ENCODE peak calls at places on chromosomes 5 and 9, in nine cellular contexts. One of them, this sample, is unnamed.

GRCh38 chr5:87110721-87111120 is 157.0 kb upstream of the RASA1 start:
- DNase-seq in endothelial cell: no peak
- DNase-seq in AG09309: no peak
- DNase-seq in foreskin fibroblast: no peak
- DNase-seq in posterior cingulate gyrus: no peak
- DNase-seq in heart right ventricle: no peak
- DNase-seq in GM04504: no peak
- DNase-seq in adipocyte: no peak
- DNase-seq in pancreas: no peak
- DNase-seq in this sample: no peak

GRCh38 chr9:129697111-129697955 is 31.9 kb downstream of the PRRX2 start:
- DNase-seq in pancreas: no peak
- DNase-seq in AG09309: no peak
- DNase-seq in adipocyte: peak; percentile 95
- DNase-seq in endothelial cell: peak; percentile 39
- DNase-seq in heart right ventricle: peak; percentile 48
- DNase-seq in foreskin fibroblast: peak; percentile 87
- DNase-seq in posterior cingulate gyrus: no peak
- DNase-seq in GM04504: no peak
- DNase-seq in this sample: peak; percentile 68

GRCh38 chr5:151738125-151738848 is 20.1 kb downstream of the ATOX1 start:
- DNase-seq in GM04504: no peak
- DNase-seq in heart right ventricle: no peak
- DNase-seq in foreskin fibroblast: no peak
- DNase-seq in AG09309: no peak
- DNase-seq in pancreas: no peak
- DNase-seq in posterior cingulate gyrus: no peak
- DNase-seq in adipocyte: no peak
- DNase-seq in endothelial cell: no peak
- DNase-seq in this sample: peak; percentile 45

GRCh38 chr9:131744171-131744714 is 4.4 kb upstream of the RAPGEF1 start:
- DNase-seq in AG09309: no peak
- DNase-seq in adipocyte: no peak
- DNase-seq in foreskin fibroblast: no peak
- DNase-seq in heart right ventricle: no peak
- DNase-seq in pancreas: peak; percentile 96
- DNase-seq in posterior cingulate gyrus: no peak
- DNase-seq in GM04504: no peak
- DNase-seq in endothelial cell: no peak
- DNase-seq in this sample: no peak

GRCh38 chr5:145925353-145925752 is 11.0 kb upstream of the SH3RF2 start:
- DNase-seq in AG09309: peak; percentile 88
- DNase-seq in endothelial cell: no peak
- DNase-seq in foreskin fibroblast: peak; percentile 80
- DNase-seq in pancreas: no peak
- DNase-seq in adipocyte: peak; percentile 79
- DNase-seq in GM04504: peak; percentile 84
- DNase-seq in posterior cingulate gyrus: no peak
- DNase-seq in heart right ventricle: no peak
- DNase-seq in this sample: peak; percentile 90

GRCh38 chr9:38081356-38082108 is 12.5 kb upstream of the SHB start:
- DNase-seq in heart right ventricle: no peak
- DNase-seq in endothelial cell: no peak
- DNase-seq in AG09309: no peak
- DNase-seq in posterior cingulate gyrus: no peak
- DNase-seq in pancreas: no peak
- DNase-seq in GM04504: no peak
- DNase-seq in foreskin fibroblast: no peak
- DNase-seq in adipocyte: no peak
- DNase-seq in this sample: no peak

GRCh38 chr9:35481347-35481975 is 8.4 kb upstream of the RUSC2 start:
- DNase-seq in heart right ventricle: peak; percentile 51
- DNase-seq in posterior cingulate gyrus: no peak
- DNase-seq in AG09309: no peak
- DNase-seq in endothelial cell: peak; percentile 44
- DNase-seq in foreskin fibroblast: peak; percentile 57
- DNase-seq in pancreas: peak; percentile 62
- DNase-seq in adipocyte: peak; percentile 71
- DNase-seq in GM04504: no peak
- DNase-seq in this sample: peak; percentile 74

GRCh38 chr9:97382099-97382718 is 29.7 kb upstream of the TDRD7 start:
- DNase-seq in AG09309: no peak
- DNase-seq in endothelial cell: no peak
- DNase-seq in pancreas: no peak
- DNase-seq in GM04504: no peak
- DNase-seq in heart right ventricle: no peak
- DNase-seq in adipocyte: no peak
- DNase-seq in foreskin fibroblast: no peak
- DNase-seq in posterior cingulate gyrus: no peak
- DNase-seq in this sample: no peak

GRCh38 chr5:89178576-89178975 is 295.6 kb upstream of the MEF2C start:
- DNase-seq in AG09309: no peak
- DNase-seq in heart right ventricle: no peak
- DNase-seq in adipocyte: no peak
- DNase-seq in pancreas: no peak
- DNase-seq in GM04504: no peak
- DNase-seq in endothelial cell: no peak
- DNase-seq in posterior cingulate gyrus: no peak
- DNase-seq in foreskin fibroblast: no peak
- DNase-seq in this sample: no peak

GRCh38 chr5:72646467-72646866 is 139.3 kb upstream of the ZNF366 start:
- DNase-seq in foreskin fibroblast: no peak
- DNase-seq in posterior cingulate gyrus: no peak
- DNase-seq in endothelial cell: no peak
- DNase-seq in AG09309: no peak
- DNase-seq in adipocyte: no peak
- DNase-seq in heart right ventricle: no peak
- DNase-seq in pancreas: no peak
- DNase-seq in GM04504: no peak
- DNase-seq in this sample: no peak

GRCh38 chr9:111438576-111439235 is 45.5 kb downstream of the ECPAS start:
- DNase-seq in endothelial cell: no peak
- DNase-seq in heart right ventricle: no peak
- DNase-seq in pancreas: no peak
- DNase-seq in GM04504: no peak
- DNase-seq in posterior cingulate gyrus: no peak
- DNase-seq in AG09309: no peak
- DNase-seq in foreskin fibroblast: no peak
- DNase-seq in adipocyte: peak; percentile 58
- DNase-seq in this sample: peak; percentile 23

GRCh38 chr5:91146221-91146620 is 236.9 kb downstream of the ARRDC3 start:
- DNase-seq in GM04504: no peak
- DNase-seq in foreskin fibroblast: no peak
- DNase-seq in pancreas: no peak
- DNase-seq in posterior cingulate gyrus: no peak
- DNase-seq in adipocyte: peak; percentile 43
- DNase-seq in endothelial cell: no peak
- DNase-seq in heart right ventricle: no peak
- DNase-seq in AG09309: no peak
- DNase-seq in this sample: peak; percentile 57

GRCh38 chr5:159331099-159331973 is 1.0 kb upstream of the IL12B start:
- DNase-seq in AG09309: no peak
- DNase-seq in GM04504: no peak
- DNase-seq in foreskin fibroblast: peak; percentile 18
- DNase-seq in posterior cingulate gyrus: peak; percentile 37
- DNase-seq in heart right ventricle: peak; percentile 56
- DNase-seq in endothelial cell: peak; percentile 72
- DNase-seq in pancreas: peak; percentile 24
- DNase-seq in adipocyte: peak; percentile 72
- DNase-seq in this sample: peak; percentile 25

GRCh38 chr5:112316731-112317130 is 102.3 kb downstream of the EPB41L4A start:
- DNase-seq in posterior cingulate gyrus: no peak
- DNase-seq in heart right ventricle: no peak
- DNase-seq in AG09309: no peak
- DNase-seq in foreskin fibroblast: no peak
- DNase-seq in pancreas: no peak
- DNase-seq in adipocyte: no peak
- DNase-seq in endothelial cell: no peak
- DNase-seq in GM04504: no peak
- DNase-seq in this sample: no peak

GRCh38 chr5:62206150-62206829 is 99.7 kb upstream of the KIF2A start:
- DNase-seq in adipocyte: peak; percentile 15
- DNase-seq in GM04504: no peak
- DNase-seq in posterior cingulate gyrus: no peak
- DNase-seq in pancreas: no peak
- DNase-seq in endothelial cell: peak; percentile 17
- DNase-seq in heart right ventricle: no peak
- DNase-seq in foreskin fibroblast: no peak
- DNase-seq in AG09309: no peak
- DNase-seq in this sample: peak; percentile 8

GRCh38 chr5:109748545-109748944 is 58.8 kb downstream of the MAN2A1 start:
- DNase-seq in posterior cingulate gyrus: no peak
- DNase-seq in adipocyte: no peak
- DNase-seq in AG09309: no peak
- DNase-seq in endothelial cell: no peak
- DNase-seq in GM04504: no peak
- DNase-seq in foreskin fibroblast: no peak
- DNase-seq in heart right ventricle: no peak
- DNase-seq in pancreas: no peak
- DNase-seq in this sample: no peak

GRCh38 chr9:100324594-100325200 is 28.0 kb downstream of the TEX10 start:
- DNase-seq in posterior cingulate gyrus: no peak
- DNase-seq in foreskin fibroblast: no peak
- DNase-seq in pancreas: no peak
- DNase-seq in AG09309: peak; percentile 43
- DNase-seq in GM04504: no peak
- DNase-seq in heart right ventricle: no peak
- DNase-seq in adipocyte: peak; percentile 81
- DNase-seq in endothelial cell: no peak
- DNase-seq in this sample: peak; percentile 67

GRCh38 chr5:89253931-89254330 is 370.9 kb upstream of the MEF2C start:
- DNase-seq in heart right ventricle: no peak
- DNase-seq in foreskin fibroblast: no peak
- DNase-seq in posterior cingulate gyrus: no peak
- DNase-seq in adipocyte: peak; percentile 57
- DNase-seq in AG09309: no peak
- DNase-seq in endothelial cell: no peak
- DNase-seq in pancreas: no peak
- DNase-seq in GM04504: no peak
- DNase-seq in this sample: no peak

GRCh38 chr9:126809068-126809467 is 4.2 kb downstream of the ZBTB43 start:
- DNase-seq in foreskin fibroblast: no peak
- DNase-seq in AG09309: no peak
- DNase-seq in endothelial cell: no peak
- DNase-seq in heart right ventricle: no peak
- DNase-seq in posterior cingulate gyrus: no peak
- DNase-seq in pancreas: no peak
- DNase-seq in GM04504: no peak
- DNase-seq in adipocyte: peak; percentile 88
- DNase-seq in this sample: peak; percentile 52

GRCh38 chr9:34651876-34652602 is at the start of gene IL11RA:
- DNase-seq in foreskin fibroblast: peak; percentile 90
- DNase-seq in endothelial cell: peak; percentile 74
- DNase-seq in AG09309: peak; percentile 59
- DNase-seq in posterior cingulate gyrus: peak; percentile 66
- DNase-seq in GM04504: peak; percentile 82
- DNase-seq in heart right ventricle: peak; percentile 95
- DNase-seq in adipocyte: peak; percentile 90
- DNase-seq in pancreas: peak; percentile 63
- DNase-seq in this sample: peak; percentile 88

GRCh38 chr5:40914835-40915234 is 5.5 kb downstream of the C7 start:
- DNase-seq in endothelial cell: no peak
- DNase-seq in pancreas: no peak
- DNase-seq in AG09309: no peak
- DNase-seq in posterior cingulate gyrus: no peak
- DNase-seq in adipocyte: peak; percentile 23
- DNase-seq in foreskin fibroblast: no peak
- DNase-seq in GM04504: no peak
- DNase-seq in heart right ventricle: no peak
- DNase-seq in this sample: peak; percentile 22

This sample was measured in fibroblast of villous mesenchyme.